ENCODE peak calls at places on chromosomes 4 and X, in six cellular contexts. One of them, this sample, is unnamed.

GRCh38 chrX:49282647-49283011 is 13.0 kb downstream of the PPP1R3F start:
- DNase-seq in K562: peak; percentile 62
- DNase-seq in GM23338: peak; percentile 70
- DNase-seq in HepG2: no peak
- DNase-seq in H1: no peak
- DNase-seq in GM12878: no peak
- DNase-seq in this sample: peak; percentile 17

GRCh38 chr4:76987685-76988084 is 38.1 kb downstream of the SEPTIN11 start:
- DNase-seq in K562: no peak
- DNase-seq in GM23338: no peak
- DNase-seq in HepG2: no peak
- DNase-seq in H1: no peak
- DNase-seq in GM12878: no peak
- DNase-seq in this sample: no peak

GRCh38 chr4:173318648-173319211 is 15.4 kb downstream of the HMGB2 start:
- DNase-seq in K562: no peak
- DNase-seq in GM23338: peak; percentile 35
- DNase-seq in HepG2: peak; percentile 10
- DNase-seq in H1: no peak
- DNase-seq in GM12878: no peak
- DNase-seq in this sample: no peak

GRCh38 chrX:138996268-138996667 is 284.8 kb upstream of the FGF13 start:
- DNase-seq in K562: no peak
- DNase-seq in GM23338: no peak
- DNase-seq in HepG2: no peak
- DNase-seq in H1: no peak
- DNase-seq in GM12878: no peak
- DNase-seq in this sample: no peak

GRCh38 chr4:175456131-175456530 is 355.9 kb downstream of the GPM6A start:
- DNase-seq in K562: no peak
- DNase-seq in GM23338: no peak
- DNase-seq in HepG2: no peak
- DNase-seq in H1: no peak
- DNase-seq in GM12878: no peak
- DNase-seq in this sample: no peak

GRCh38 chrX:130081421-130082045 is 28.8 kb downstream of the ELF4 start:
- DNase-seq in K562: no peak
- DNase-seq in GM23338: no peak
- DNase-seq in HepG2: no peak
- DNase-seq in H1: no peak
- DNase-seq in GM12878: no peak
- DNase-seq in this sample: no peak

GRCh38 chr4:41820473-41820872 is 71.9 kb upstream of the PHOX2B start:
- DNase-seq in K562: no peak
- DNase-seq in GM23338: no peak
- DNase-seq in HepG2: no peak
- DNase-seq in H1: no peak
- DNase-seq in GM12878: no peak
- DNase-seq in this sample: no peak

GRCh38 chr4:165700855-165701254 is 172.2 kb upstream of the TLL1 start:
- DNase-seq in K562: no peak
- DNase-seq in GM23338: peak; percentile 58
- DNase-seq in HepG2: peak; percentile 12
- DNase-seq in H1: no peak
- DNase-seq in GM12878: no peak
- DNase-seq in this sample: peak; percentile 46

GRCh38 chr4:772776-773175 is 53.2 kb downstream of the CPLX1 start:
- DNase-seq in K562: no peak
- DNase-seq in GM23338: no peak
- DNase-seq in HepG2: no peak
- DNase-seq in H1: no peak
- DNase-seq in GM12878: no peak
- DNase-seq in this sample: no peak

GRCh38 chrX:47191331-47191730 is 2.3 kb upstream of the UBA1 start:
- DNase-seq in K562: no peak
- DNase-seq in GM23338: peak; percentile 32
- DNase-seq in HepG2: no peak
- DNase-seq in H1: peak; percentile 49
- DNase-seq in GM12878: no peak
- DNase-seq in this sample: peak; percentile 17

GRCh38 chr4:114173968-114174367 is 194.5 kb upstream of the ARSJ start:
- DNase-seq in K562: no peak
- DNase-seq in GM23338: no peak
- DNase-seq in HepG2: no peak
- DNase-seq in H1: no peak
- DNase-seq in GM12878: no peak
- DNase-seq in this sample: no peak

GRCh38 chr4:52372269-52372668 is 286.8 kb downstream of the USP46 start:
- DNase-seq in K562: no peak
- DNase-seq in GM23338: no peak
- DNase-seq in HepG2: no peak
- DNase-seq in H1: no peak
- DNase-seq in GM12878: no peak
- DNase-seq in this sample: no peak

GRCh38 chr4:185467991-185468390 is 3.5 kb downstream of the CCDC110 start:
- DNase-seq in K562: no peak
- DNase-seq in GM23338: no peak
- DNase-seq in HepG2: no peak
- DNase-seq in H1: no peak
- DNase-seq in GM12878: no peak
- DNase-seq in this sample: no peak

GRCh38 chrX:104806346-104806745 is 240.3 kb downstream of the IL1RAPL2 start:
- DNase-seq in K562: no peak
- DNase-seq in GM23338: no peak
- DNase-seq in HepG2: no peak
- DNase-seq in H1: no peak
- DNase-seq in GM12878: no peak
- DNase-seq in this sample: no peak

GRCh38 chr4:128287159-128287870 is at the start of gene PGRMC2:
- DNase-seq in K562: peak; percentile 38
- DNase-seq in GM23338: peak; percentile 75
- DNase-seq in HepG2: no peak
- DNase-seq in H1: peak; percentile 67
- DNase-seq in GM12878: no peak
- DNase-seq in this sample: peak; percentile 57

GRCh38 chrX:21940356-21940829 is at the start of gene SMS:
- DNase-seq in K562: peak; percentile 89
- DNase-seq in GM23338: peak; percentile 74
- DNase-seq in HepG2: peak; percentile 32
- DNase-seq in H1: peak; percentile 70
- DNase-seq in GM12878: no peak
- DNase-seq in this sample: peak; percentile 54

GRCh38 chrX:57286507-57287251 is at the start of gene FAAH2:
- DNase-seq in K562: peak; percentile 7
- DNase-seq in GM23338: peak; percentile 74
- DNase-seq in HepG2: peak; percentile 57
- DNase-seq in H1: peak; percentile 55
- DNase-seq in GM12878: peak; percentile 23
- DNase-seq in this sample: peak; percentile 44

GRCh38 chr4:94455081-94455480 is 3.3 kb downstream of the PDLIM5 start:
- DNase-seq in K562: peak; percentile 22
- DNase-seq in GM23338: no peak
- DNase-seq in HepG2: peak; percentile 68
- DNase-seq in H1: no peak
- DNase-seq in GM12878: no peak
- DNase-seq in this sample: no peak

GRCh38 chr4:76990288-76991080 is 40.9 kb downstream of the SEPTIN11 start:
- DNase-seq in K562: no peak
- DNase-seq in GM23338: no peak
- DNase-seq in HepG2: no peak
- DNase-seq in H1: no peak
- DNase-seq in GM12878: no peak
- DNase-seq in this sample: no peak

GRCh38 chr4:52982246-52982950 is 120.3 kb downstream of the RASL11B start:
- DNase-seq in K562: peak; percentile 19
- DNase-seq in GM23338: peak; percentile 66
- DNase-seq in HepG2: peak; percentile 32
- DNase-seq in H1: no peak
- DNase-seq in GM12878: no peak
- DNase-seq in this sample: no peak

GRCh38 chr4:127304356-127304755 is 328.4 kb upstream of the INTU start:
- DNase-seq in K562: no peak
- DNase-seq in GM23338: no peak
- DNase-seq in HepG2: no peak
- DNase-seq in H1: no peak
- DNase-seq in GM12878: no peak
- DNase-seq in this sample: no peak

GRCh38 chrX:68834371-68835103 is 5.7 kb downstream of the EFNB1 start:
- DNase-seq in K562: no peak
- DNase-seq in GM23338: no peak
- DNase-seq in HepG2: no peak
- DNase-seq in H1: peak; percentile 6
- DNase-seq in GM12878: no peak
- DNase-seq in this sample: no peak

GRCh38 chr4:10108818-10109783 is 7.5 kb downstream of the WDR1 start:
- DNase-seq in K562: no peak
- DNase-seq in GM23338: no peak
- DNase-seq in HepG2: no peak
- DNase-seq in H1: no peak
- DNase-seq in GM12878: no peak
- DNase-seq in this sample: no peak

GRCh38 chrX:129957241-129958099 is 25.0 kb upstream of the BCORL1 start:
- DNase-seq in K562: peak; percentile 89
- DNase-seq in GM23338: peak; percentile 87
- DNase-seq in HepG2: no peak
- DNase-seq in H1: no peak
- DNase-seq in GM12878: peak; percentile 34
- DNase-seq in this sample: peak; percentile 64

GRCh38 chr4:158667651-158668198 is 4.0 kb downstream of the C4orf46 start:
- DNase-seq in K562: peak; percentile 45
- DNase-seq in GM23338: peak; percentile 59
- DNase-seq in HepG2: peak; percentile 49
- DNase-seq in H1: no peak
- DNase-seq in GM12878: no peak
- DNase-seq in this sample: peak; percentile 33

GRCh38 chr4:1511441-1512041 is 105.3 kb upstream of the NKX1-1 start:
- DNase-seq in K562: peak; percentile 86
- DNase-seq in GM23338: peak; percentile 62
- DNase-seq in HepG2: peak; percentile 35
- DNase-seq in H1: no peak
- DNase-seq in GM12878: no peak
- DNase-seq in this sample: peak; percentile 55

GRCh38 chrX:96182366-96182765 is 502.3 kb upstream of the DIAPH2 start:
- DNase-seq in K562: no peak
- DNase-seq in GM23338: peak; percentile 72
- DNase-seq in HepG2: peak; percentile 2
- DNase-seq in H1: no peak
- DNase-seq in GM12878: no peak
- DNase-seq in this sample: peak; percentile 44
- TF ChIP-seq CTCF in K562: no peak
- TF ChIP-seq CTCF in GM23338: peak; percentile 84
- TF ChIP-seq CTCF in HepG2: peak; percentile 39
- TF ChIP-seq CTCF in H1: peak; percentile 70
- TF ChIP-seq CTCF in GM12878: no peak
- TF ChIP-seq CTCF in this sample: peak; percentile 35

DNA sequence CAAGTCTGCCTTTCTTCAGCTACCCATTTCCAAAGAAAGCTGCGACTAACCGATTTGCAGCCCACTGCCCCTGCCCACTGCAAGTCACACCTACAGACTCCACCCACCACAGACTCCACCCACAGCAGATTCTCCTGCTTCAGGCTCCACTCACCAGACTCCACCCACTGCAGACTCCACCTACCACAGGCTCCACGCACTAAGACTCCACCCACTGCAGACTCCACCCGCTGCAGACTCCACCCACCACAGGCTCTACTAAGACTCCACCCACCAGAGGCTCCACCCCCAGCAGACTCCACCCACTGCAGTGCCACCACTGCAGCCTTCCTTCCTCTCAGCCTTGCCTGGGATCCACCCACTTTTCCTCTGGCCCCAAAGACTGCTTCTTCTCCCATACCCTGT is 41.3 kb downstream of the ABLIM2 start:
- DNase-seq in K562: peak; percentile 89
- DNase-seq in GM23338: peak; percentile 77
- DNase-seq in HepG2: peak; percentile 12
- DNase-seq in H1: peak; percentile 81
- DNase-seq in GM12878: peak; percentile 4
- DNase-seq in this sample: peak; percentile 85
- TF ChIP-seq CREB1 in K562: no peak
- TF ChIP-seq CREB1 in GM23338: no peak
- TF ChIP-seq CREB1 in HepG2: no peak
- TF ChIP-seq CREB1 in H1: no peak
- TF ChIP-seq CREB1 in GM12878: no peak
- TF ChIP-seq CREB1 in this sample: no peak

GRCh38 chr4:28269426-28269825 is 1408.8 kb downstream of the STIM2 start:
- DNase-seq in K562: no peak
- DNase-seq in GM23338: no peak
- DNase-seq in HepG2: no peak
- DNase-seq in H1: no peak
- DNase-seq in GM12878: no peak
- DNase-seq in this sample: no peak

DNA sequence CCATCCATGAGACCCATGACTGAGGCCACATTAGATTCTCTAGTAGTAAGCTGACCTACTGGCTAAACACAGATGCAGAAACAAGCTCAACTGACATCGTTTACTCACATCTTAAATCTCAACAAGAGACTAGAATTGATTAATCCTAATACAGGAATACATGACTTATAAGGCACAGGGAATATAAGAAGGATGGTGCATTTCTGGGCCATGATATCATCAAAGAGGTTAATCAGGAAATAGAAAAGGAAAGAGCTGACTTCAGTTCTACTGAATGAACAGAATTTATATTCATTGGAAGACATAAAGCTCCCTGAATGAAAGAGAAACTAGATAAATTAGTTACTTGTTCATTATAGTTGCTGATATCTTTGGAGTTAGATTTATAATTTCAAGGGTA is 1406.5 kb downstream of the STIM2 start:
- DNase-seq in K562: no peak
- DNase-seq in GM23338: no peak
- DNase-seq in HepG2: no peak
- DNase-seq in H1: no peak
- DNase-seq in GM12878: no peak
- DNase-seq in this sample: no peak
- TF ChIP-seq CTCF in K562: no peak
- TF ChIP-seq CTCF in GM23338: no peak
- TF ChIP-seq CTCF in HepG2: no peak
- TF ChIP-seq CTCF in H1: no peak
- TF ChIP-seq CTCF in GM12878: no peak
- TF ChIP-seq CTCF in this sample: no peak

GRCh38 chrX:13099121-13099520 is 54.7 kb upstream of the FAM9C start:
- DNase-seq in K562: no peak
- DNase-seq in GM23338: no peak
- DNase-seq in HepG2: no peak
- DNase-seq in H1: no peak
- DNase-seq in GM12878: no peak
- DNase-seq in this sample: no peak

GRCh38 chrX:13102636-13103035 is 58.2 kb upstream of the FAM9C start:
- DNase-seq in K562: no peak
- DNase-seq in GM23338: no peak
- DNase-seq in HepG2: no peak
- DNase-seq in H1: no peak
- DNase-seq in GM12878: no peak
- DNase-seq in this sample: no peak

GRCh38 chrX:13103914-13104274 is 59.5 kb upstream of the FAM9C start:
- DNase-seq in K562: no peak
- DNase-seq in GM23338: no peak
- DNase-seq in HepG2: no peak
- DNase-seq in H1: no peak
- DNase-seq in GM12878: no peak
- DNase-seq in this sample: no peak

GRCh38 chrX:13103111-13103913 is 58.9 kb upstream of the FAM9C start:
- DNase-seq in K562: no peak
- DNase-seq in GM23338: no peak
- DNase-seq in HepG2: no peak
- DNase-seq in H1: no peak
- DNase-seq in GM12878: no peak
- DNase-seq in this sample: no peak

GRCh38 chrX:13101439-13102139 is 57.2 kb upstream of the FAM9C start:
- DNase-seq in K562: peak; percentile 73
- DNase-seq in GM23338: no peak
- DNase-seq in HepG2: no peak
- DNase-seq in H1: no peak
- DNase-seq in GM12878: no peak
- DNase-seq in this sample: no peak
- TF ChIP-seq CREB1 in K562: no peak
- TF ChIP-seq CREB1 in GM23338: no peak
- TF ChIP-seq CREB1 in HepG2: no peak
- TF ChIP-seq CREB1 in H1: no peak
- TF ChIP-seq CREB1 in GM12878: no peak
- TF ChIP-seq CREB1 in this sample: no peak